ENCODE peak calls at places on chromosome 13, in seven cellular contexts. V, Z, E, M, T, H and S are unnamed samples. For H3K4me1, the result is how much of the 10 kb centered on the place peaks cover.

GRCh38 chr13:30616927-30617314 is 799 bp upstream of the USPL1 start:
- DNase-seq in E (peak), H (peak), Z (peak), T (peak), V (peak), M (peak), S (peak)

GRCh38 chr13:36673838-36674326 is at the start of gene SERTM1:
- DNase-seq in H (no peak), T (peak), M (no peak), E (peak), V (peak), Z (no peak), S (no peak)

GRCh38 chr13:30371649-30372265 is 50.5 kb upstream of the UBE2L5 start:
- DNase-seq in E (no peak), M (peak), T (peak), V (no peak), Z (no peak), H (peak), S (peak)

GRCh38 chr13:109096101-109096500 is 466.7 kb downstream of the MYO16 start:
- DNase-seq in H (no peak), E (no peak), T (no peak), M (no peak), V (no peak), Z (no peak), S (no peak)

GRCh38 chr13:38398810-38399493 is 49.3 kb downstream of the UFM1 start:
- DNase-seq in V (no peak), T (peak), E (no peak), H (no peak), M (no peak), Z (no peak), S (no peak)

GRCh38 chr13:111371211-111371610 is 50.8 kb downstream of the TEX29 start:
- DNase-seq in V (no peak), H (no peak), M (no peak), Z (no peak), T (peak), E (no peak), S (no peak)

GRCh38 chr13:110960219-110960618 is 45.4 kb upstream of the ANKRD10 start:
- DNase-seq in V (no peak), E (no peak), H (no peak), T (no peak), Z (no peak), M (no peak), S (no peak)

GRCh38 chr13:68636784-68637183 is 1406.6 kb upstream of the PCDH9 start:
- DNase-seq in E (no peak), V (no peak), M (no peak), Z (no peak), T (no peak), H (no peak), S (no peak)

GRCh38 chr13:110872768-110873638 is 41.9 kb downstream of the ANKRD10 start:
- DNase-seq in E (no peak), H (no peak), Z (no peak), T (no peak), M (no peak), V (no peak), S (no peak)

GRCh38 chr13:41008349-41008980 is 10.7 kb downstream of the ELF1 start:
- DNase-seq in V (no peak), M (no peak), T (peak), H (no peak), E (no peak), Z (no peak), S (no peak)

GRCh38 chr13:46679369-46680180 is 117.4 kb downstream of the ESD start:
- DNase-seq in H (no peak), E (no peak), T (peak), V (peak), Z (no peak), M (peak), S (peak)

GRCh38 chr13:107373551-107373950 is 805.6 kb upstream of the ARGLU1 start:
- DNase-seq in V (peak), M (no peak), E (no peak), H (no peak), Z (no peak), T (peak), S (no peak)

GRCh38 chr13:83286737-83287136 is 595.5 kb downstream of the SLITRK1 start:
- DNase-seq in V (no peak), E (no peak), H (no peak), M (no peak), T (peak), Z (no peak), S (no peak)

GRCh38 chr13:30370146-30370545 is 52.1 kb upstream of the UBE2L5 start:
- DNase-seq in E (no peak), T (no peak), Z (no peak), H (no peak), V (no peak), M (no peak), S (no peak)

GRCh38 chr13:73809561-73809960 is 324.6 kb downstream of the KLF12 start:
- DNase-seq in E (no peak), M (no peak), V (no peak), H (no peak), Z (no peak), T (peak), S (no peak)

GRCh38 chr13:40228486-40228885 is 438.0 kb downstream of the FOXO1 start:
- DNase-seq in Z (no peak), E (no peak), T (no peak), H (no peak), M (no peak), V (no peak), S (no peak)

GRCh38 chr13:74778946-74779345 is 644.7 kb upstream of the KLF12 start:
- DNase-seq in Z (no peak), T (no peak), H (no peak), E (no peak), M (no peak), V (no peak), S (no peak)

GRCh38 chr13:25816239-25816638 is 235.6 kb downstream of the SHISA2 start:
- DNase-seq in M (no peak), V (no peak), Z (no peak), T (no peak), H (no peak), E (no peak), S (no peak)

GRCh38 chr13:23069571-23069970 is 111.2 kb upstream of the SGCG start:
- DNase-seq in E (no peak), T (peak), V (no peak), M (no peak), H (no peak), Z (no peak), S (no peak)

GRCh38 chr13:46632171-46632570 is 79.2 kb downstream of the LRCH1 start:
- DNase-seq in V (no peak), H (no peak), E (no peak), Z (no peak), M (no peak), T (no peak), S (no peak)

GRCh38 chr13:85864963-85865530 is 65.8 kb upstream of the SLITRK6 start:
- DNase-seq in E (no peak), M (no peak), Z (no peak), H (no peak), T (peak), V (peak), S (no peak)

GRCh38 chr13:23980160-23980551 is 82.9 kb upstream of the C1QTNF9B start:
- DNase-seq in T (peak), V (peak), H (peak), E (peak), Z (peak), M (peak), S (peak)

GRCh38 chr13:28794370-28794769 is 25.8 kb upstream of the MTUS2 start:
- DNase-seq in Z (no peak), T (no peak), M (no peak), V (no peak), E (no peak), H (no peak), S (no peak)

GRCh38 chr13:30119476-30119875 is 187.9 kb downstream of the KATNAL1 start:
- DNase-seq in M (peak), E (no peak), T (peak), V (no peak), H (no peak), Z (no peak), S (no peak)

GRCh38 chr13:50894042-50894441 is 15.5 kb upstream of the RNASEH2B start:
- DNase-seq in M (no peak), T (no peak), Z (no peak), V (no peak), E (no peak), H (no peak), S (no peak)

GRCh38 chr13:51562011-51562671 is 22.1 kb upstream of the WDFY2 start:
- DNase-seq in E (no peak), M (no peak), V (no peak), T (no peak), H (no peak), Z (no peak), S (no peak)

GRCh38 chr13:35471466-35472307 is 4.8 kb downstream of the MAB21L1 start:
- DNase-seq in T (peak), V (peak), E (peak), Z (no peak), M (no peak), H (no peak), S (no peak)

GRCh38 chr13:79780240-79780639 is 299.3 kb downstream of the NDFIP2 start:
- DNase-seq in Z (no peak), V (peak), E (no peak), T (no peak), H (no peak), M (no peak), S (no peak)

GRCh38 chr13:111344471-111345191 is 24.2 kb downstream of the TEX29 start:
- DNase-seq in V (peak), H (no peak), Z (no peak), T (peak), E (peak), M (no peak), S (no peak)

GRCh38 chr13:34767778-34768177 is 174.3 kb upstream of the NBEA start:
- DNase-seq in E (no peak), V (no peak), M (no peak), T (no peak), Z (no peak), H (no peak), S (no peak)

GRCh38 chr13:100532836-100533435 is 55.7 kb downstream of the GGACT start:
- DNase-seq in M (no peak), Z (no peak), V (no peak), H (no peak), T (no peak), E (no peak), S (peak)

GRCh38 chr13:79557666-79558065 is 76.7 kb downstream of the NDFIP2 start:
- DNase-seq in H (no peak), T (no peak), M (no peak), E (no peak), V (no peak), Z (no peak), S (no peak)

GRCh38 chr13:96958286-96958891 is 35.9 kb downstream of the OXGR1 start:
- DNase-seq in T (peak), Z (no peak), M (no peak), V (peak), H (no peak), E (no peak), S (no peak)

GRCh38 chr13:110341445-110342247 is 34.6 kb downstream of the COL4A2 start:
- DNase-seq in H (no peak), V (no peak), Z (no peak), T (peak), M (no peak), E (no peak), S (peak)

GRCh38 chr13:73520566-73521290 is 461.9 kb downstream of the KLF5 start:
- DNase-seq in Z (no peak), V (no peak), E (no peak), T (no peak), H (no peak), M (peak), S (no peak)

GRCh38 chr13:51284339-51284738 is 55.2 kb upstream of the SERPINE3 start:
- DNase-seq in Z (no peak), V (no peak), E (no peak), H (no peak), T (no peak), M (no peak), S (no peak)

DNA sequence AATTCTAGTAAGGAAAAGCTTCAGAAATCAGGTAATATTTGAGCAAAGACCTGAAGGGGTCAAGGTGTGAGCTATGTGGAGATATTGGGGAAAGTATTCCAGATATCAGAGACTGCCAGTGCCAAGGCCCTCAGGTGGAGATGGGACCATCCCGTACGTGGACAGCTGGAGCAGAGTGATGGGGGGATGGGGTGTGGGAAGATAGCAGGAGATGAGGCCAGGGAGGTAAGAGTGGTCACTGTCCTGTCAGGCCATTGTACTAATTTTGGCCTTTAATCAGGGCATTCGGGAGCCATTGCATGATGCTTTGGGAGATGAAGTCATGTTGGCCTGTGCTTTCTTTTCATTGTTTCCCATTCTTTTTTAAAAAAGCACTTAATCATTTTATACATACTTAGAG is 13.1 kb upstream of the GPR18 start:
- DNase-seq in E (no peak), V (no peak), T (no peak), H (no peak), Z (no peak), M (no peak), S (no peak)
- H3K4me3 ChIP-seq in E (no peak), V (no peak), T (no peak), H (no peak), Z (no peak), M (no peak), S (no peak)

DNA sequence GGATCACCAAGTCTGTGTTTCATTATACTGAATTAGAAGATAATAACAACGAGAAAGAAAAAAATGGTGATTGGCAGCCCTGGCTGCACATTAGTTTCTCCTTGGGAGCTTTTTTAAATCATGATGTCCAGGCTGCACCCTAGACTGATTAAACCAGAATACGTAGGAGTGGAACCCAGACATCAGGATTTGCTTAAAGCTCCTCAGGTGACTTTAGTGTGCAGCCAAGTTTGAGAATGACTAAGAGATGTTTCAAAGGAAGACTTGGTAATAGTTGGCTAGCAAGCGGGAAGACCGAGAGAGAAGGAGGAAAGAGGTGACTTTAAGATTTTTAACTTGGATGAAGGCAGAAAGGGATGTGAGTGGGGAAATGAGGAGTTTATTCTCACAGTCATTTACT is 71.4 kb upstream of the SERP2 start:
- DNase-seq in H (no peak), Z (no peak), E (no peak), T (peak), V (no peak), M (no peak), S (no peak)
- H3K4me1 ChIP-seq in H (under half), Z (under half), E (half or more), T (under half), V (under half), M (under half), S (under half)

DNA sequence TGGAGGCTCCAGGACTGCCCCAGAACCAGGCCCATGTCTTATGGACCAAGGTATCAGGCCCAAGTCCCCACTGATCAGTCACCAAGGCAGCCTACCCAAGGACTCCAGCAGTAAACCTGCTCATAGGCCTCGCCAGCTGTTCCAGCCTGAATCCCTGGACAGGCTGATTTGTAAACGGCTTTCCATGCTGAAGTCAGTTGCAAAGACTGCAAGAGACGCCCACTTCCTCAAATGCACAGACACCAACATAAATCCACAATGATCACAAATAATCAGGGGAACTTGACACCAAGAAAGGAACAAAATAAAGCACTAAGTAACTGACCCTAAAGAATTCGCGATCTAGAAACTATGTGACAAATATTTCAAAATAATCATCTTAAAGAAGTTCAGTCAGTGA is 75.2 kb downstream of the RXFP2 start:
- DNase-seq in M (no peak), T (no peak), E (no peak), H (no peak), Z (no peak), V (no peak), S (no peak)
- H3K27ac ChIP-seq in M (no peak), T (no peak), E (no peak), H (no peak), Z (no peak), V (no peak), S (no peak)

DNA sequence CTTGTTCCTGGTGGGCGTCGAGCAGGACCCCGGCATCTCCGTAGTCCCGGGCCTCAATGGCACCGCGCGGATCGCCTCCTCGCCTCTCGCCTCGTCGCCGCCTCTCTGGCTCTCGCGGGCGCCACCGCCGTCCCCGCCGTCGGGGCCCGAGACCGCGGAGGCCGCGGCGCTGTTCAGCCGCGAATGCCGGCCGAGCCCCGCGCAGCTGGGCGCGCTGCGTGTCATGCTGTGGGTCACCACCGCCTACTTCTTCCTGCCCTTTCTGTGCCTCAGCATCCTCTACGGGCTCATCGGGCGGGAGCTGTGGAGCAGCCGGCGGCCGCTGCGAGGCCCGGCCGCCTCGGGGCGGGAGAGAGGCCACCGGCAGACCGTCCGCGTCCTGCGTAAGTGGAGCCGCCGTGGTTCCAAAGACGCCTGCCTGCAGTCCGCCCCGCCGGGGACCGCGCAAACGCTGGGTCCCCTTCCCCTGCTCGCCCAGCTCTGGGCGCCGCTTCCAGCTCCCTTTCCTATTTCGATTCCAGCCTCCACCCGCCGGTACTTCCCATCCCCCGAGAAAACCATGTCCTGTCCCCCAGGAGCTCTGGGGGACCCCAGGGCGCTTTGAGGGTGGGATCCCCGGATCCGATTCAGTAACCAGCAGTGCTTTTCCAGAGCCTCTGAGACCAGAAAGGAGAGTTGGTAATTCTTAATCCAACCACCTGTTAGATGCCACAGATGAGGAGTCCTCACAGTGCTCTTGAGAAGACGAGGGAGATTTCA is 897 bp downstream of the MLNR start:
- DNase-seq in E (no peak), T (no peak), V (peak), H (no peak), M (no peak), Z (no peak), S (no peak)
- H3K4me3 ChIP-seq in E (peak), T (peak), V (peak), H (no peak), M (peak), Z (peak), S (peak)